ENCODE peak calls at places on chromosome 10, in nine cellular contexts. L is adipocyte; N is ascending aorta; V is tibial artery; Q is A549; R is PC-3; F is OCI-LY7; E is heart left ventricle; W is naive thymus-derived CD4-positive, alpha-beta T cell. O is an unnamed sample. For H3K9me3, the result is how much of the 10 kb centered on the place peaks cover.

GRCh38 chr10:4883079-4883739 is 57.2 kb downstream of the AKR1E2 start:
- DNase-seq in L (peak), N (no peak), V (no peak), Q (peak), R (peak), F (no peak), E (no peak), W (no peak), O (no peak)

GRCh38 chr10:23065549-23065948 is 29.8 kb upstream of the MSRB2 start:
- DNase-seq in L (peak), N (peak), V (peak), Q (peak), R (peak), F (no peak), E (peak), W (no peak), O (peak)

GRCh38 chr10:23432161-23432560 is 6.7 kb upstream of the OTUD1 start:
- DNase-seq in L (peak), N (no peak), V (no peak), Q (no peak), R (peak), F (no peak), E (no peak), W (no peak), O (no peak)

GRCh38 chr10:124660404-124661125 is 83.6 kb downstream of the FAM53B start:
- DNase-seq in L (no peak), N (no peak), V (no peak), Q (no peak), R (no peak), F (no peak), E (no peak), W (no peak), O (no peak)

GRCh38 chr10:112471878-112472487 is 25.0 kb downstream of the VTI1A start:
- DNase-seq in L (peak), N (no peak), V (no peak), Q (peak), R (peak), F (peak), E (no peak), W (peak), O (no peak)

GRCh38 chr10:126525326-126525725 is 137.0 kb upstream of the ADAM12 start:
- DNase-seq in L (no peak), N (no peak), V (no peak), Q (no peak), R (no peak), F (no peak), E (no peak), W (no peak), O (no peak)

GRCh38 chr10:92594194-92594593 is 1.3 kb downstream of the KIF11 start:
- DNase-seq in L (peak), N (no peak), V (no peak), Q (no peak), R (peak), F (peak), E (no peak), W (no peak), O (no peak)

GRCh38 chr10:46547881-46548780 is 8.3 kb downstream of the GPRIN2 start:
- DNase-seq in L (no peak), N (peak), V (peak), Q (no peak), R (peak), F (no peak), E (peak), W (no peak), O (no peak)

GRCh38 chr10:9792181-9792580 is 1225.5 kb upstream of the CELF2 start:
- DNase-seq in L (no peak), N (no peak), V (no peak), Q (no peak), R (no peak), F (no peak), E (no peak), W (no peak), O (no peak)

GRCh38 chr10:86648706-86649426 is 5.5 kb upstream of the OPN4 start:
- DNase-seq in L (peak), N (no peak), V (peak), Q (peak), R (peak), F (no peak), E (no peak), W (no peak), O (peak)

GRCh38 chr10:100509241-100509640 is 10.4 kb downstream of the SEC31B start:
- DNase-seq in L (no peak), N (no peak), V (no peak), Q (no peak), R (no peak), F (no peak), E (no peak), W (peak), O (no peak)

GRCh38 chr10:17453377-17454091 is 861 bp downstream of the ST8SIA6 start:
- DNase-seq in L (peak), N (no peak), V (peak), Q (peak), R (peak), F (no peak), E (peak), W (peak), O (peak)

GRCh38 chr10:61906502-61906901 is 5.0 kb downstream of the ARID5B start:
- DNase-seq in L (no peak), N (no peak), V (no peak), Q (no peak), R (no peak), F (no peak), E (no peak), W (no peak), O (no peak)

GRCh38 chr10:91613411-91614253 is 19.2 kb downstream of the PPP1R3C start:
- DNase-seq in L (peak), N (no peak), V (no peak), Q (peak), R (peak), F (no peak), E (no peak), W (no peak), O (no peak)

GRCh38 chr10:69618746-69619145 is 11.3 kb upstream of the FAM241B start:
- DNase-seq in L (no peak), N (no peak), V (no peak), Q (no peak), R (no peak), F (no peak), E (no peak), W (no peak), O (no peak)

GRCh38 chr10:95516774-95517373 is 44.3 kb downstream of the SORBS1 start:
- DNase-seq in L (no peak), N (no peak), V (no peak), Q (no peak), R (no peak), F (no peak), E (no peak), W (no peak), O (no peak)

DNA sequence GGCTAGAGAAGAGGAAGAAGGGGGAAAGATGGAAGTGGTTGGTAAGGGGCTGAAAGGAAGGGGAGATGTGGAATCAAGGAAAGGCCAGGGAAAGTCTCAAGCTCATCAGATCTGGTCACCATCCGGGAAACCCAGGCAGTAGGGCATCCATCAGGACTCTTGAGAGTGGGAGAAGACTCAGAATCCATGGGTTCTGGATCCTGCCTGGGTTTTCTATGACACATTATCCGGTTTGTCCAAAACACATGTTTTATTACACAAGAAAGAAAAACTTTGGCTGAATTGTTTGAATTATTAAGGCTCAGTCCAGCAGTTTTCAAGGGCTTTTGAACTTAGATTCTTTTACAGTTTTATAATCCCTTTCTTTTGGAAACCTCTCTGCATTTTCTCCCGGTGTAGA is 528.6 kb upstream of the MGMT start:
- DNase-seq in L (no peak), N (no peak), V (no peak), Q (no peak), R (no peak), F (no peak), E (no peak), W (no peak), O (no peak)
- H3K9me3 ChIP-seq in L (under half), N (under half), V (under half), Q (under half), R (under half), F (under half), E (under half), W (under half), O (under half)

DNA sequence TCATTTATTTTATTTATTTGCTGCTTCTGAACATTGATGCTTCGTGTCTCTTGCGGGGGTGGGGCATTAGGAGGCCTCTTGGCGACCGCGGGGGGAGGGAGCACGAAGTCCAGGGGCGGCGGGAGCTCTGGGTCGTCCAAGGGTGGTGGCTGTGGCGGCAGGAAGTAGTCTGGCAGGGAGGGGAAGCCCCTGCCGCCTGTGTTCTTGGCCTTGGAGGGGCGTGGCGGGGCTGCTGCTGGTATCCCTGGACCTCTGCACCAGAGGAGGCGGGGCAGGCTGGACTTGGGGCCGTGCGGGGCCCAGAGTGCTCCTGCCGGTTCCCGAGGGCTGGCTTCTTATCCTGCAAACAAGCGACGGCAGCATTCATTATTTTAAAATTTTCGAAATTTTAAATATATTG is 70.5 kb upstream of the ABI1 start:
- DNase-seq in L (no peak), N (no peak), V (no peak), Q (no peak), R (no peak), F (no peak), E (no peak), W (no peak), O (no peak)
- H3K4me3 ChIP-seq in L (peak), N (peak), V (no peak), Q (no peak), R (no peak), F (no peak), E (peak), W (no peak), O (peak)

DNA sequence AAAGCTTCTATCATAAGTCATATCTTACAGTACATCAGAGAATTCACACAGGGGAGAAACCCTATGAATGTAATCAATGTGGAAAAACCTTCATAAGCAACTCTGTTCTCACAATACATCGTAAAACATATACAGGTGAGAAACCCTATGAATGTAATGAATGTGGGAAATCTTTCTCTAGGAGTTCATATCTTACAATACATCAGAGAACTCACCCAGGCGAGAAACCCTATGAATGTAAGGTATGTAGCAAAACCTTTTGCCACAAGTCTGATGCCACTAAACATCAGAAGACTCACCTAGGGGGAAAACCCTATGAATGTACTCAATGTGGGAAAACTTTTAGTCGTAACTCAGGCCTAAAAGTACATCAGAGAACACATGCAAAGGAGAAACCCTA is 38.3 kb upstream of the ZNF248 start:
- DNase-seq in L (no peak), N (no peak), V (no peak), Q (no peak), R (no peak), F (no peak), E (no peak), W (no peak), O (no peak)
- H3K9me3 ChIP-seq in L (under half), N (under half), V (under half), Q (under half), R (under half), F (under half), E (under half), W (under half), O (under half)

GRCh38 chr10:129525408-129525807 is 58.4 kb downstream of the MGMT start:
- DNase-seq in L (peak), N (no peak), V (no peak), Q (no peak), R (no peak), F (no peak), E (no peak), W (no peak), O (no peak)
- H3K4me3 ChIP-seq in L (peak), N (peak), V (peak), Q (no peak), R (no peak), F (no peak), E (no peak), W (no peak), O (no peak)

DNA sequence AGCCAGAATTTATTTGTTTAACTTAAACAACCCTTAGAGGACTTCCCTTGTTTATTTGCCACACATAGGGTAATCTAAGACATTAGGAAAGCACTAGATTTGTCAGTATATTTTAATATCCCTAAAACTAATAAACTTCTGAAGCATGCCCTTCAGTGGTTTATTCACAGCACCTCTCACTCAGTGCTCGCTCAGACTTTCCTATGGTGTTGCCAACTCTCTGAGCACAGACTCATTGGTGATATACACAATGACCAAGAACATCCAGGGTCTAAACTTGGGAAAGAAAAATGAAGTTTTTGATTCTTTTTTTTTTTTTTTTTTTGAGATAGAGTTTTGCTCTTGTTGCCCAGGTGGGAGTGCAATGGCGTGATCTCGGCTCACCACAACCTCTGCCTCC is 82.2 kb downstream of the RAB11FIP2 start:
- DNase-seq in L (no peak), N (no peak), V (no peak), Q (no peak), R (no peak), F (no peak), E (no peak), W (no peak), O (no peak)
- H3K9me3 ChIP-seq in L (under half), N (under half), V (under half), Q (under half), R (under half), F (under half), E (under half), W (under half), O (under half)

DNA sequence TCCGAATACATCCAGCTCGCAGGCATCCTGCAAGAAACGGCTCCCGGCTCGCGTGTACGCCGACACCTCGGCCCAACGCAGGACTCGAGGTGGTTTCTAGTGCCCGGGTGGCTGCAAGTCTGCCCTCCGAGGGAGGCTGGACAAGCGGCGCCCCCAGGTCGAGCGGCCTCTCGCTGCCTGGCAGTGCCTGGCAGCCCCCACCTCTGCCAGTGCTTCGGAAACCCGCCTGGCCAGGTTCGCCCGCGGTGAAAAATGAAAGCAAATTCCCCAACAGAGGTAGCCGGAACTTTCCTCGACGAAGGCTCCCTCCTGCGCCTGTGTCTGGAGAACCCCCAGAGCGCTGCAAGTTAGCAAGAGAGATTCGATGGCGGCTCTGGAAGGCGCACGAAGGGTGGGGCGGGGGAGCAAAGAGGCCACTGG is 5.7 kb upstream of the ZNF503 start:
- DNase-seq in L (no peak), N (no peak), V (no peak), Q (no peak), R (peak), F (no peak), E (no peak), W (no peak), O (no peak)
- H3K4me3 ChIP-seq in L (peak), N (peak), V (peak), Q (no peak), R (peak), F (no peak), E (peak), W (no peak), O (peak)

GRCh38 chr10:37860494-37861190 is 3.2 kb upstream of the ZNF248 start:
- DNase-seq in L (peak), N (no peak), V (no peak), Q (peak), R (peak), F (no peak), E (no peak), W (no peak), O (no peak)
- H3K9me3 ChIP-seq in L (under half), N (under half), V (under half), Q (under half), R (under half), F (under half), E (under half), W (under half), O (under half)

GRCh38 chr10:33335550-33335799 is 1.0 kb upstream of the NRP1 start:
- DNase-seq in L (peak), N (no peak), V (no peak), Q (peak), R (peak), F (no peak), E (no peak), W (no peak), O (no peak)
- H3K4me3 ChIP-seq in L (peak), N (peak), V (peak), Q (peak), R (peak), F (no peak), E (peak), W (no peak), O (peak)

O was measured in right atrium auricular region.